ENCODE peak calls at places on chromosomes 7 and 10, in four cellular contexts. F, X, Z and S are unnamed samples.

GRCh38 chr7:90111-91063 is 102.0 kb upstream of the FAM20C start:
- DNase-seq in Z (no peak), X (no peak), F (no peak), S (no peak)

GRCh38 chr10:5148678-5149032 is 36.3 kb downstream of the AKR1C8 start:
- DNase-seq in X (no peak), Z (no peak), F (no peak), S (no peak)

GRCh38 chr10:14774797-14775196 is at the start of gene FAM107B:
- DNase-seq in X (no peak), Z (no peak), F (no peak), S (no peak)

GRCh38 chr10:14665304-14665703 is 109.4 kb downstream of the FAM107B start:
- DNase-seq in X (no peak), F (no peak), Z (no peak), S (no peak)

GRCh38 chr7:131106681-131107342 is 220.9 kb upstream of the MKLN1 start:
- DNase-seq in Z (peak; percentile 72), X (no peak), F (no peak), S (peak; percentile 81)

GRCh38 chr10:103238506-103239252 is 7.0 kb upstream of the RPEL1 start:
- DNase-seq in Z (no peak), F (peak; percentile 63), X (peak; percentile 84), S (no peak)

GRCh38 chr10:24333736-24334135 is 124.8 kb downstream of the KIAA1217 start:
- DNase-seq in F (no peak), Z (no peak), X (no peak), S (no peak)

GRCh38 chr7:158995514-158995913 is 139.2 kb downstream of the DYNC2I1 start:
- DNase-seq in X (no peak), Z (no peak), F (no peak), S (no peak)

GRCh38 chr7:11831727-11832495 is at the start of gene THSD7A:
- DNase-seq in Z (no peak), F (peak; percentile 7), X (no peak), S (peak; percentile 92)

DNA sequence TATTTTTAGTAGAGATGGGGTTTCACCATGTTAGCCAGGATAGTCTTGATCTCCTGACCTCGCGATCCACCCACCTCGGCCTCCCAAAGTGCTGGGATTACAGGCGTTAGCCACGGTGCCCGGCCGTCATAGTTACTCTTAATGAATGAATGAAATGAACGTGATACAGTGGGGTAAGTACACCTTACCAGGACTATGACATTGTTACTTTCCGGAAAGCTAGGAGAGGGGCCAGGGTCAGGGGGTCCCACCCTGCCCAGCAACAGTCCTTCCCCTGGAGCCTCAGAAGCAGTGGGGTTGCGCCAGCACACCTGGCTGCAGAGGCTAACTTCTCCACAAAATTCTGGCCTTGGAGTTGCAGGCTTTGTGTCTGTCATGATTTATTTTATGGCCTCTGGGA is 21.4 kb downstream of the VSTM4 start:
- DNase-seq in X (no peak), F (no peak), Z (no peak), S (no peak)
- TF ChIP-seq SIN3A in X (no peak), F (no peak), Z (no peak), S (no peak)

DNA sequence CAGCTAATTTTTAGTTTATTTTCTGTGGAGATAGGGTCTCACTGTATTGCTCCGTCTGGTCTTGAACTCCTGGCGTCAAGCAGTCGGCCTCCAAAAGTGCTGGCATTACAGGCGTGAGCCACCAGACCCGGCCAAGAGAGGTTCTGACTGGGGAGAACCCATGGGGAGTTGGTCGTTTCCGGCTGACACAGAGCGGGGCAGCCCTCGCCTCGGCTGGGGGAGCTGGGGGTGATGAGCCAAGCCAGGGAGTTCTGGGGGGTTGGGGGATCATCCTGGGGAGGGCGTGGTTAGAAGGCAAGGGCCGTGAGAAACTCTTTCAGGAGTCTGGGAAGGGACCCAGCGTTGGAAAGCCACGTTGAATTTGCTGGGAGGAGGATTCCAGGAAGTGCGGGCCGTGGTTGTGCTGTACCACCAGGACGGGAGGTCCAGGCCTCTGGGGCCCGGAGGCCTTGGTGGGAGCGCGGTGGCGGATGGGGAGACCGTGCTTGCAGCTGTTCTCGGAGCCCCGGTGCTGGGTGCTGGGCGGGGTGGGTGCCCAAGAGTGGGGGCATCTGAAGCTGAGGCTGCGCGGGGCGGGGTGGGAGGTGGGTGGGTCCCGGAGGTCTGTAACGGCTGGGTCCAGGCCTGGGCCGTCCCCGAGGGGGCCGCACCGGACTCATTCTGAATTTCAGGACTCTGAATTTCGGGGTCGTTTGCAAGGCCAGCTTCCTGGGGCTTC is 8.4 kb upstream of the ZNF853 start:
- DNase-seq in F (no peak), X (no peak), Z (no peak), S (peak; percentile 36)
- TF ChIP-seq ELF1 in F (no peak), X (no peak), Z (no peak), S (no peak)

GRCh38 chr10:81036257-81036656 is 498.6 kb downstream of the SH2D4B start:
- DNase-seq in F (no peak), Z (no peak), X (no peak), S (no peak)
- TF ChIP-seq CTCF in F (no peak), Z (no peak), X (no peak), S (no peak)

DNA sequence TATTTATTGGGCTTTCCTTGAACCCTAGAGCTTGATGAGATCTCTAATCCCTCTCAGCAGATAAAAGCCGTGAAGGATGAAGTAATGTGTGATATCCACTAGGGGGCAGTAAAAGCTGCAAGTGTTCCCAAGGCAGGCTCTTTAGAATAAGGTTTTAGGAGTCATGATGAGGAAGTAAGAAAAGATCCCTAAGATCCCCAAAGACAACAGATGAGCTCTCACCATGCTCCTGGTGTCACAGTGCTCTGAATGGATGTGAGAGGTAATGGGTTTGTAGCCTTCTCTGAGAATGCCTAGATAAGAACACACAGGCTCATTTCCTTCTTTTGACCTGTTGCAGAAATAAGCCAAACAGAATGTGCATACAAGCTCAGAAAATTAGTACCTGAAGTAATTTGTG is 70.4 kb upstream of the ITPRID1 start:
- DNase-seq in Z (peak; percentile 56), F (peak; percentile 26), X (peak; percentile 32), S (peak; percentile 45)
- TF ChIP-seq SIN3A in Z (no peak), F (no peak), X (no peak), S (no peak)

GRCh38 chr7:28161319-28161718 is 19.3 kb downstream of the JAZF1 start:
- DNase-seq in F (no peak), Z (no peak), X (no peak), S (no peak)

GRCh38 chr7:28165221-28165807 is 15.3 kb downstream of the JAZF1 start:
- DNase-seq in X (no peak), F (no peak), Z (no peak), S (no peak)

GRCh38 chr7:28166982-28167715 is 13.4 kb downstream of the JAZF1 start:
- DNase-seq in X (no peak), F (no peak), Z (no peak), S (no peak)

GRCh38 chr7:28165971-28166955 is 14.3 kb downstream of the JAZF1 start:
- DNase-seq in X (no peak), F (no peak), Z (no peak), S (no peak)

DNA sequence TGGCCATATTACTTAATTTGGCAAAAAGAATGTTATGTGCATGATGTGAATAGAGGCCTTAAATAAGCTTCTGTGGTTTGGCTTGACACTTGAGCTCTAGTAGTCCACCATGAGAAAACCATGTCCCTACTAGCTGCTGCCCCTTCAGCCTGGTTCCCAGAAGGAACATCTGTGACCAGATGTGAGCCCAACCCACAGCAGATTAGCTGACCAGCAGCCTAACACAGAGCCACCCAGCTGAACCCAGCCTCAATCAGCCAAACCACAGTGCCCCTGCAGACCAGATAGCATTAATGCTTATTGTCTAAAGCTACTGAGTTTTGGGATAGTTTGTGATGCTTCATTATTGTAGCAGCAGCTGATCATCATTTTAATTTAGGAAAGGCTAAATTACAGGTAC is 16.6 kb downstream of the JAZF1 start:
- DNase-seq in F (no peak), X (no peak), Z (no peak), S (no peak)
- TF ChIP-seq ELF1 in F (no peak), X (no peak), Z (no peak), S (no peak)

DNA sequence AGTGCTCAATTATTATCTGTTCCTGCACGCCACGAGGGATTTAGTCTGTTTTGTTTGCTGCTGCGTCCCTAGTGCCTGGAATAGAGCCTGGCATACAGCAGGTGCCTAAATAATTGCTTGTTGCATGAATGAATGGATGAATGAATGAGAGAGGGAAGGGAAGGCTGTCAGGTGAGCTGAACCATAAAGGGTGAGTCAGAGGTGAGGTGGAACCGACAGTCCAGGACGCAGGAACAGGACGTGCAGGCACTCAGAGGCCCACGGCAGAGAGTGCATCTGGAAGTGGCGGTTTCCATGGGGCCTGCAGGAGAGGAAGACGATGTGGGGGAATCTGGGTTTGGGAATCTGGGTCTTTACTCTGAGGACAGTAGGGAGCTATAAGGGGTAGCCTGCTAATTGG is 17.7 kb upstream of the PPIF start:
- DNase-seq in F (no peak), Z (no peak), X (no peak), S (no peak)
- TF ChIP-seq CTCF in F (no peak), Z (no peak), X (no peak), S (no peak)

DNA sequence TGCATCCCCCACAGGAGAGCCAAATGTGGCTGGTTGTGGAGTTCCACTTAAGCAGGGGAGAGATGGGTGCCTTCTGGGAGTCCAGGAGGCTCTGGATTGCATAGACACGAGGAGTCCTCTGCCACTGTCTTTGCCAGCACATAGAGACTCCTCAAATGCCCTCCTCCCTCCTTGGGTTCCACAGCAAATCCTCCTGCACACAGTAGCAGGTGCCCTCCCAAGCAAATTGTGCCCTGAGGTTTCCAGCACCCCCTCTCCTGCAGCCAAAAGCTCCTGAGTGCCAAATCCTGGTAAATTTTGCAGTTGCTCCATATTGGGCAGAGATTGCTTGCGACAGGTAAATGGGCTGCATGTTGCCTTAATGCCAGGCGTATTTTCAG is 5.8 kb downstream of the EVX1 start:
- DNase-seq in Z (no peak), X (no peak), F (no peak), S (peak; percentile 10)
- TF ChIP-seq SIN3A in Z (no peak), X (no peak), F (no peak), S (no peak)

GRCh38 chr10:58351616-58352578 is 17.1 kb downstream of the UBE2D1 start:
- DNase-seq in Z (no peak), X (no peak), F (no peak), S (no peak)
- TF ChIP-seq ELF1 in Z (no peak), X (no peak), F (no peak), S (no peak)